ENCODE peak calls at places on chromosomes 2 and 18, in nine cellular contexts. C, Z, J, H, U, I, Y, O and Q are unnamed samples.

GRCh38 chr2:69221960-69222751 is 164.9 kb downstream of the GFPT1 start:
- DNase-seq in H (no peak), J (no peak), Z (no peak), U (no peak), I (no peak), Y (no peak), C (no peak), O (no peak), Q (no peak)

GRCh38 chr2:188852752-188853151 is 121.4 kb upstream of the COL3A1 start:
- DNase-seq in Z (no peak), C (no peak), H (no peak), O (no peak), J (no peak), U (no peak), I (no peak), Y (no peak), Q (no peak)

GRCh38 chr2:24482256-24482971 is 8.6 kb upstream of the NCOA1 start:
- DNase-seq in O (no peak), J (no peak), H (no peak), I (no peak), C (no peak), Y (peak; percentile 9), U (no peak), Z (no peak), Q (no peak)

GRCh38 chr2:172208881-172209325 is 106.2 kb upstream of the DLX2 start:
- DNase-seq in O (no peak), H (no peak), I (no peak), Z (no peak), C (no peak), J (no peak), U (no peak), Y (peak; percentile 87), Q (no peak)

GRCh38 chr18:78999939-79000338 is 20.3 kb downstream of the SALL3 start:
- DNase-seq in U (no peak), H (no peak), Z (no peak), C (no peak), O (no peak), J (no peak), Y (no peak), I (no peak), Q (no peak)

GRCh38 chr18:24228661-24229053 is 89.8 kb downstream of the CABYR start:
- DNase-seq in Y (no peak), O (no peak), U (no peak), J (no peak), I (no peak), H (no peak), Z (no peak), C (no peak), Q (peak; percentile 9)

GRCh38 chr2:226031078-226031937 is 631.8 kb downstream of the NYAP2 start:
- DNase-seq in Y (no peak), U (peak; percentile 80), I (peak; percentile 9), O (peak; percentile 64), J (peak; percentile 14), C (peak; percentile 80), Z (peak; percentile 77), H (peak; percentile 30), Q (peak; percentile 12)

GRCh38 chr2:216082805-216083204 is 1.1 kb downstream of the TMEM169 start:
- DNase-seq in H (no peak), Z (no peak), O (peak; percentile 41), J (no peak), U (no peak), I (no peak), C (no peak), Y (no peak), Q (peak; percentile 10)

GRCh38 chr18:22604390-22604985 is 186.8 kb upstream of the CTAGE1 start:
- DNase-seq in C (peak; percentile 80), I (no peak), Z (peak; percentile 80), O (peak; percentile 45), U (peak; percentile 86), H (no peak), J (no peak), Y (no peak), Q (no peak)

GRCh38 chr2:68487773-68488355 is 20.5 kb downstream of the APLF start:
- DNase-seq in Z (no peak), H (no peak), O (no peak), J (no peak), Y (no peak), C (no peak), I (no peak), U (no peak), Q (no peak)

GRCh38 chr2:240396623-240397541 is 38.6 kb upstream of the GPC1 start:
- DNase-seq in I (no peak), H (no peak), Y (no peak), U (peak; percentile 63), Z (no peak), O (no peak), C (no peak), J (peak; percentile 8), Q (no peak)

GRCh38 chr2:66452214-66452613 is 17.3 kb downstream of the MEIS1 start:
- DNase-seq in J (no peak), Z (no peak), Y (no peak), H (no peak), O (no peak), C (no peak), U (no peak), I (no peak), Q (no peak)

GRCh38 chr18:8177330-8178016 is 431.8 kb upstream of the RAB12 start:
- DNase-seq in H (no peak), Z (no peak), Y (peak; percentile 20), I (no peak), U (no peak), J (no peak), O (no peak), C (peak; percentile 45), Q (no peak)

GRCh38 chr2:196479350-196479749 is 160.2 kb upstream of the CCDC150 start:
- DNase-seq in C (no peak), H (no peak), I (no peak), O (no peak), Y (peak; percentile 24), J (no peak), U (no peak), Z (no peak), Q (no peak)

GRCh38 chr2:98165516-98166071 is 78.6 kb downstream of the VWA3B start:
- DNase-seq in H (no peak), Z (no peak), J (no peak), Y (no peak), I (no peak), O (no peak), C (no peak), U (no peak), Q (no peak)

GRCh38 chr2:39135678-39136259 is 14.9 kb upstream of the SOS1 start:
- DNase-seq in U (no peak), Y (no peak), H (no peak), C (no peak), I (no peak), Z (no peak), J (no peak), O (no peak), Q (no peak)

GRCh38 chr2:218826791-218827190 is 4.8 kb downstream of the PRKAG3 start:
- DNase-seq in I (no peak), Y (no peak), Z (peak; percentile 32), O (no peak), H (no peak), J (no peak), U (no peak), C (no peak), Q (no peak)

GRCh38 chr2:46365913-46366674 is 68.9 kb downstream of the EPAS1 start:
- DNase-seq in J (no peak), U (no peak), H (no peak), Z (no peak), I (no peak), Y (no peak), O (no peak), C (no peak), Q (no peak)

GRCh38 chr2:10149684-10150083 is 27.1 kb downstream of the RRM2 start:
- DNase-seq in U (no peak), O (peak; percentile 15), C (no peak), I (no peak), H (no peak), J (no peak), Z (no peak), Y (no peak), Q (no peak)

GRCh38 chr2:162091325-162092007 is 17.5 kb upstream of the DPP4 start:
- DNase-seq in U (no peak), C (peak; percentile 32), Z (no peak), Y (no peak), O (no peak), J (no peak), I (no peak), H (no peak), Q (no peak)

DNA sequence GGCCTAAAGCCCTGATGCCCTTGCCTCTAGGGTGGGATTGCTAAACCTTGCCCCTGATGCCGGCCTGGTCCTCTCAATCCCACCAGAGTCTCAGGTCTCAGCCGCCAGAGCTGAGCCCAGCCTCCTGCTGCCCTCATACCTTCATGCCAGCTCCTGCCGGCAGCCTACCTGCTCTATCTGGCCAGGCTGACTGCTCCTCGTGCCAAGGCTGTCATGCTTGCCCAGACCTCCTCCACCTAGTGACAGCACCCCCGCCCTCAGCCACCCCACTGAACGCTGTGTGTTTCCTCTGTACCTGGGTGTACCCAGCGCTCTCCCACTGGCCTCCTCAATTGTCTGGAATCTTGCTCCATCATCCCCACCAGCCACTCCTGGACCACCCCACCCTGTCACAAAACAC is 120.1 kb downstream of the CACNB4 start:
- DNase-seq in Y (no peak), H (no peak), C (no peak), O (no peak), I (no peak), J (no peak), U (no peak), Z (no peak), Q (no peak)
- H3K27ac ChIP-seq in Y (no peak overlapping the region), H (no peak overlapping the region), C (no peak overlapping the region), O (no peak overlapping the region), I (no peak overlapping the region), J (no peak overlapping the region), U (no peak overlapping the region), Z (no peak overlapping the region), Q (no peak overlapping the region)

DNA sequence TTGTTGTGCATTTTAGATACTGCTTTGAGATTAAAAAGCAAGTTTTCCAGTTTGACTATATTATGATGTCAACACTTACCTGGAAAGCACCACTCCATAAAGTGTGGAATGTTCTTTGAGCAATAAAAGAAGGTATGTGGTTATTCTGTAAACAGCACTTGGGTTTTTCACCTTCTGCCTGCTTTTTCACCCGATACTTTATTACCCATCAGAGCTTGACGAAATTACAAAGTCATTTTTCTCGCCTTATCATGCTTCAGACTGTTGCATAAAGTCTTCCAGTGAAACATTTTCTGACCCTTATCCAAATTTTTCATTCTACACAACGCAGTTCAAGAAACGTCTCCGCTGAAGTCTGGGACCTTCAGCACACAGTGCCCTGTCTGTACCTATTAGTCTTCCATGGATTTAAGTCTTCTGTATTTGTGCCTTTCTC is 25.2 kb downstream of the CAB39 start:
- DNase-seq in I (no peak), C (no peak), U (no peak), O (no peak), J (no peak), Y (peak; percentile 64), Z (no peak), H (no peak), Q (no peak)
- H3K27ac ChIP-seq in I (peak overlapping the region; percentile 44), C (no peak overlapping the region), U (peak overlapping the region; percentile 98), O (no peak overlapping the region), J (no peak overlapping the region), Y (no peak overlapping the region), Z (peak overlapping the region; percentile 29), H (no peak overlapping the region), Q (no peak overlapping the region)

GRCh38 chr2:44351676-44352075 is 9.6 kb downstream of the PREPL start:
- DNase-seq in U (no peak), C (no peak), H (no peak), Z (no peak), Y (no peak), I (no peak), J (no peak), O (no peak), Q (no peak)
- H3K27ac ChIP-seq in U (peak overlapping the region; percentile 95), C (no peak overlapping the region), H (peak overlapping the region; percentile 63), Z (peak overlapping the region; percentile 12), Y (no peak overlapping the region), I (peak overlapping the region; percentile 60), J (no peak overlapping the region), O (no peak overlapping the region), Q (no peak overlapping the region)

GRCh38 chr2:85588218-85589044 is 4.2 kb downstream of the VAMP5 start:
- DNase-seq in C (no peak), Y (peak; percentile 50), J (no peak), O (no peak), I (no peak), U (no peak), Z (no peak), H (no peak), Q (no peak)
- H3K27ac ChIP-seq in C (no peak overlapping the region), Y (peak overlapping the region; percentile 9), J (peak overlapping the region; percentile 74), O (peak overlapping the region; percentile 91), I (peak overlapping the region; percentile 98), U (peak overlapping the region; percentile 16), Z (peak overlapping the region; percentile 79), H (no peak overlapping the region), Q (peak overlapping the region; percentile 39)